ENCODE peak calls at places on chromosomes 16 and 17, in nine cellular contexts. R is right lobe of liver, O is Peyer's patch, B is body of pancreas, M is gastrocnemius medialis, C is prostate gland, P is transverse colon, X is adrenal gland, V is testis. Z is an unnamed sample. For H3K9me3, the result is how much of the 10 kb centered on the place peaks cover.

GRCh38 chr17:81859906-81860755 is at the start of gene P4HB:
- DNase-seq in P (peak), X (no peak), O (no peak), C (no peak), B (no peak), M (no peak), V (no peak), R (no peak), Z (no peak)

GRCh38 chr16:30947533-30948086 is 1.3 kb upstream of the ORAI3 start:
- DNase-seq in B (no peak), M (no peak), P (no peak), R (no peak), V (no peak), C (no peak), X (no peak), O (no peak), Z (no peak)

GRCh38 chr17:14854691-14855090 is 410.4 kb downstream of the PMP22 start:
- DNase-seq in V (no peak), C (no peak), X (no peak), B (no peak), M (no peak), O (no peak), P (no peak), R (no peak), Z (no peak)

GRCh38 chr17:75872434-75873351 is 5.7 kb downstream of the TRIM47 start:
- DNase-seq in O (peak), B (peak), M (peak), X (peak), V (peak), C (peak), P (peak), R (no peak), Z (peak)

GRCh38 chr17:53626286-53626685 is 196.4 kb upstream of the KIF2B start:
- DNase-seq in B (no peak), R (no peak), O (no peak), C (no peak), M (no peak), P (no peak), X (no peak), V (no peak), Z (no peak)

GRCh38 chr17:6526362-6527152 is 29.8 kb downstream of the PITPNM3 start:
- DNase-seq in M (no peak), R (no peak), O (no peak), C (no peak), P (no peak), X (no peak), B (no peak), V (no peak), Z (no peak)

GRCh38 chr16:90023078-90023447 is 3.8 kb upstream of the DBNDD1 start:
- DNase-seq in R (no peak), X (no peak), V (no peak), C (no peak), P (no peak), B (no peak), O (no peak), M (no peak), Z (no peak)

GRCh38 chr16:84897911-84898377 is 78.2 kb downstream of the CRISPLD2 start:
- DNase-seq in C (no peak), B (no peak), P (no peak), R (no peak), V (peak), O (no peak), X (peak), M (no peak), Z (no peak)

GRCh38 chr17:40058151-40058784 is 4.1 kb upstream of the MED24 start:
- DNase-seq in V (no peak), B (no peak), R (no peak), C (no peak), O (no peak), M (no peak), X (no peak), P (no peak), Z (no peak)

GRCh38 chr17:17613708-17614114 is 22.2 kb upstream of the PEMT start:
- DNase-seq in C (peak), B (peak), M (no peak), P (peak), R (peak), V (peak), X (peak), O (peak), Z (peak)

DNA sequence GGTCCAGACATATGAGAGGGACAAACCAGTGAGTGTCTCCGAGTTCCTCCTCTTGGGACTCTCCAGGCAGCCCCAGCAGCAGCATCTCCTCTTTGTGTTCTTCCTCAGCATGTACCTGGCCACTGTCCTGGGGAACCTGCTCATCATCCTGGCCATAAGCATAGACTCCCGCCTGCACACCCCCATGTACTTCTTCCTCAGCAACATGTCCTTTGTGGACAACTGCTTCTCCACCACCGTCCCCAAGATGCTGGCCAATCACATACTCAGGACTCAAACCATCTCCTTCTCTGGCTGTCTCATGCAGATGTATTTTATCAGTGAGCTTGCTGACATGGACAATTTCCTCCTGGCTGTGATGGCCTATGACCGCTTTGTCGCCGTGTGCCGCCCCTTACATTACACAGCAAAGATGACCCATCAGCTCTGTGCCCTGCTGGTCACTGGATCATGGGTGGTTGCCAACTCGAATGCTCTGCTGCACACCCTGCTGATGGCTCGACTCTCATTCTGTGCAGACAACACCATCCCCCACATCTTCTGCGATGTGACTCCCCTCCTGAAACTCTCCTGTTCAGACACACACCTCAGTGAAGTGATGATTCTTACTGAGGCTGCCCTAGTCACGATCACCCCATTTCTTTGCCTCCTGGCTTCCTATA is 19.2 kb downstream of the ZNF200 start:
- DNase-seq in M (no peak), B (no peak), V (no peak), O (no peak), X (no peak), R (no peak), P (no peak), C (no peak), Z (no peak)
- H3K9me3 ChIP-seq in M (under half), B (under half), V (under half), O (under half), X (under half), R (under half), P (under half), C (under half), Z (under half)

GRCh38 chr16:76748698-76749097 is 442.3 kb upstream of the MON1B start:
- DNase-seq in B (no peak), P (no peak), V (no peak), X (no peak), R (no peak), M (no peak), O (no peak), C (no peak), Z (no peak)
- TF ChIP-seq POLR2A in B (no peak), P (no peak), V (no peak), X (no peak), R (no peak), M (no peak), O (no peak), C (no peak), Z (no peak)

DNA sequence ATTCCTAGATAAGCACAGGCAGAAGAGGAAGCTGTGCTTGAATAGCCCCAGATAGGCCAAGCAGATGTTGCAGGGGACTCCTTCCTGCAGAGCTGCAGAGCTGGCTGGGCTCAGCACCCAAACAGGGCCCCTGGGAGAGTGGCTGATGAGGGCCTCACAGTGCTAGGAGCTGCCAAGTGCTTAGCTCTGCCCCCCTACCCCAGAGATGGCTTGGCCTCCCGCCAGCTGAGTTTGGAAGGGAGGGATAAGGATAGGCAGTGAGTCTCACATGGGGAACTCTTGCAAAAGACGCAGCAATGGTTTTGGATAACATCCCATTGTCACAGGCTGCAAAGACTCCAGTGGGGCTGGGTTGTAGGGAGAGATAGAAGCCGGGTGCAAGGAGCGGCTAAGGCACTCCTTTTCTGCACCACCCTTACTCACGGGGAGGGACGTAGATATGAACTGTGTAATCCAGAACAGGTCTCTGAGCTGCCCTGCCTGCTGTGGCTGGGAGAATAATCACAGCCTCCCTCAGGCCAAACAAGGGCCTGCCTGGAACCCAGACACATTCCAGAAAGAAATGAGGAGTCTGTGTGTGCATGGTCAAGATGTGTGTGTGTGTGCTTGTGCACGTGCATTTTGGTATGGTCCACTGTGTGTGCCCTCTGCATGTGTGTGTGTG is 52.9 kb upstream of the MAF start:
- DNase-seq in B (peak), O (no peak), C (no peak), R (no peak), M (no peak), V (peak), P (no peak), X (peak), Z (no peak)
- H3K9me3 ChIP-seq in B (under half), O (under half), C (under half), R (under half), M (under half), V (under half), P (under half), X (under half), Z (under half)

DNA sequence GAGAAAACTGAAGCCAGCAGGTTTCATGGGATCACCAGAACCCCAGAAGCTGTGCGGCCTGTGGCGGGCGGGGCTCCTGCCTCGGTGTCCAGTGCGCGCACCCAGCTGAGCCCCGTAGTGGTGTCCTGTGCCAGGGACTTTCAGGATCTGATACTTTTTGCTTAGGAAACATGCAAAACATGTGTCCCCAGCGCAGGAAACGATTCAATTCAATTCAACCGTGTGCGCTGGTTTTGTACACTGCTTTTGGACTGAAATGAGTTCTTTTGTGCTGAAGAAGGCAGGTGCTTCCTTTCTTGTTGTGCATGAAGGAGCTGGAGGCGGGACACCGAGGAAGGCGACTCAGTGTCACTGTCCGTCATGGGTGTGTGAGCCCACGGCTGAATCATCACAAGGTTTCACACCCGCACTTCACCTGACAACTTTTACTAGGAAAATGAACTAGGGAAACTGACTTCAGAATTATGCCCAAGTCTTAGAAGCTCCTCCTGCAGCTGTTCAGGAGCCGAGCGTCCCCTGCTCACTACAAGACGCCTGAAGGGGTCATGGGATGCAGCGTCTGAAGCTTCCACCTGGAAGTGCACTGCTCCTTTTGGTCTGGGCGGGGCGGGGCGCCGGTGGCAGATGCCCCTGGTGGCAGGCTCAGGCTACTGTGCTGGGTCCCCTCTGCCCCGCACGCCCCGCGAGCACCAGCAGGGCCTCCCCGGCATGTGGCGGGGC is 31.4 kb upstream of the ZNF750 start:
- DNase-seq in P (no peak), V (no peak), B (no peak), X (no peak), R (no peak), C (no peak), O (peak), M (no peak), Z (no peak)
- TF ChIP-seq POLR2A in P (no peak), V (no peak), B (no peak), X (no peak), R (no peak), C (no peak), O (no peak), M (no peak), Z (no peak)

GRCh38 chr17:82948957-82949356 is 109.1 kb upstream of the ZNF750 start:
- DNase-seq in B (no peak), M (no peak), R (peak), V (no peak), X (no peak), P (no peak), C (no peak), O (no peak), Z (no peak)
- H3K9me3 ChIP-seq in B (under half), M (under half), R (under half), V (under half), X (under half), P (under half), C (under half), O (under half), Z (under half)

GRCh38 chr16:69698404-69698803 is 28.0 kb downstream of the NQO1 start:
- DNase-seq in M (no peak), R (no peak), P (no peak), B (no peak), V (no peak), C (no peak), X (no peak), O (no peak), Z (no peak)

GRCh38 chr16:69699915-69700314 is 26.4 kb downstream of the NQO1 start:
- DNase-seq in B (no peak), X (no peak), C (no peak), P (no peak), R (no peak), V (no peak), O (no peak), M (no peak), Z (no peak)

GRCh38 chr16:69703638-69704037 is 22.7 kb downstream of the NQO1 start:
- DNase-seq in C (no peak), M (no peak), P (no peak), X (no peak), O (no peak), V (no peak), R (no peak), B (no peak), Z (no peak)

GRCh38 chr16:69701452-69701851 is 24.9 kb downstream of the NQO1 start:
- DNase-seq in X (no peak), O (no peak), M (no peak), V (no peak), R (no peak), B (no peak), P (no peak), C (no peak), Z (no peak)

GRCh38 chr16:69701866-69702265 is 24.5 kb downstream of the NQO1 start:
- DNase-seq in V (no peak), C (no peak), O (no peak), M (no peak), B (no peak), P (no peak), X (no peak), R (no peak), Z (no peak)
- TF ChIP-seq POLR2A in V (no peak), C (no peak), O (no peak), M (no peak), B (no peak), P (no peak), X (no peak), R (no peak), Z (no peak)

DNA sequence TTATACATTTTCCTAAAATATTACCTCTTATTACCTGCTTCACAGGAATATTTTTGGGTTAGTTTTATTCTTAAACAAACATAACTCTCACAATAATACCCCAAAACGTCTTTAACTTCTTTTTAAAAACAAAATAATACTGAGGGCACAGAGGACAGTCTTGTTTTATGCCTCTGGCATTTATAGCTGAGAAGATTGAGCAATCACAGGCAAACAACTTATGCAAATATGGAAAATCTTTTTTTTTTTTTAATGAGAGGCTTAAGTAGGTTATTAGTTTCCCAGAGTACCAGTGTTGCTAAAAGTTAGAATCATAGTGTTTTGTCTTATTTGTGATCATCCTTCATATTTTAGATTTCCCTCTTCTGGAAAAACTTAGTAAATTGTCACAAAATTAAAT is 195.0 kb downstream of the FTO start:
- DNase-seq in O (no peak), R (no peak), C (no peak), V (no peak), X (no peak), M (no peak), B (no peak), P (no peak), Z (no peak)
- H3K9me3 ChIP-seq in O (under half), R (under half), C (under half), V (under half), X (under half), M (under half), B (under half), P (under half), Z (under half)